ENCODE peak calls at places on chromosomes 12 and 14, in ten cellular contexts. One of them, this sample, is unnamed.

GRCh38 chr12:47832263-47832933 is 12.7 kb upstream of the HDAC7 start:
- DNase-seq in adrenal gland: peak; percentile 11
- DNase-seq in stimulated activated CD8-positive, alpha-beta memory T cell treated with anti-CD3 and anti-CD28 coated beads, Interleukin-15, amount 100 ng/mL, for 4 hours: no peak
- DNase-seq in ELF-1: no peak
- DNase-seq in ecto neural progenitor cell: no peak
- DNase-seq in anterior cingulate cortex: no peak
- DNase-seq in ELR: no peak
- DNase-seq in AG20443: no peak
- DNase-seq in T-helper 2 cell: peak; percentile 16
- DNase-seq in heart left ventricle: no peak
- DNase-seq in this sample: no peak

GRCh38 chr12:57229041-57229633 is 374 bp upstream of the SHMT2 start:
- DNase-seq in adrenal gland: no peak
- DNase-seq in stimulated activated CD8-positive, alpha-beta memory T cell treated with anti-CD3 and anti-CD28 coated beads, Interleukin-15, amount 100 ng/mL, for 4 hours: no peak
- DNase-seq in ELF-1: no peak
- DNase-seq in ecto neural progenitor cell: no peak
- DNase-seq in anterior cingulate cortex: no peak
- DNase-seq in ELR: peak; percentile 43
- DNase-seq in AG20443: no peak
- DNase-seq in T-helper 2 cell: no peak
- DNase-seq in heart left ventricle: no peak
- DNase-seq in this sample: no peak

GRCh38 chr12:126773012-126773411 is 1494.0 kb upstream of the TMEM132C start:
- DNase-seq in adrenal gland: no peak
- DNase-seq in stimulated activated CD8-positive, alpha-beta memory T cell treated with anti-CD3 and anti-CD28 coated beads, Interleukin-15, amount 100 ng/mL, for 4 hours: no peak
- DNase-seq in ELF-1: no peak
- DNase-seq in ecto neural progenitor cell: no peak
- DNase-seq in anterior cingulate cortex: no peak
- DNase-seq in ELR: no peak
- DNase-seq in AG20443: no peak
- DNase-seq in T-helper 2 cell: no peak
- DNase-seq in heart left ventricle: no peak
- DNase-seq in this sample: no peak

GRCh38 chr14:37195327-37195726 is 2.4 kb upstream of the MIPOL1 start:
- DNase-seq in adrenal gland: no peak
- DNase-seq in stimulated activated CD8-positive, alpha-beta memory T cell treated with anti-CD3 and anti-CD28 coated beads, Interleukin-15, amount 100 ng/mL, for 4 hours: no peak
- DNase-seq in ELF-1: no peak
- DNase-seq in ecto neural progenitor cell: no peak
- DNase-seq in anterior cingulate cortex: no peak
- DNase-seq in ELR: peak; percentile 88
- DNase-seq in AG20443: no peak
- DNase-seq in T-helper 2 cell: no peak
- DNase-seq in heart left ventricle: no peak
- DNase-seq in this sample: no peak

GRCh38 chr12:13945641-13946040 is 35.8 kb downstream of the GRIN2B start:
- DNase-seq in adrenal gland: no peak
- DNase-seq in stimulated activated CD8-positive, alpha-beta memory T cell treated with anti-CD3 and anti-CD28 coated beads, Interleukin-15, amount 100 ng/mL, for 4 hours: no peak
- DNase-seq in ELF-1: no peak
- DNase-seq in ecto neural progenitor cell: no peak
- DNase-seq in anterior cingulate cortex: no peak
- DNase-seq in ELR: no peak
- DNase-seq in AG20443: no peak
- DNase-seq in T-helper 2 cell: no peak
- DNase-seq in heart left ventricle: no peak
- DNase-seq in this sample: no peak

GRCh38 chr12:4243098-4243795 is 30.3 kb upstream of the CCND2 start:
- DNase-seq in adrenal gland: no peak
- DNase-seq in stimulated activated CD8-positive, alpha-beta memory T cell treated with anti-CD3 and anti-CD28 coated beads, Interleukin-15, amount 100 ng/mL, for 4 hours: no peak
- DNase-seq in ELF-1: no peak
- DNase-seq in ecto neural progenitor cell: peak; percentile 36
- DNase-seq in anterior cingulate cortex: no peak
- DNase-seq in ELR: no peak
- DNase-seq in AG20443: no peak
- DNase-seq in T-helper 2 cell: no peak
- DNase-seq in heart left ventricle: no peak
- DNase-seq in this sample: no peak

GRCh38 chr14:69582207-69582606 is 7.5 kb upstream of the CCDC177 start:
- DNase-seq in adrenal gland: no peak
- DNase-seq in stimulated activated CD8-positive, alpha-beta memory T cell treated with anti-CD3 and anti-CD28 coated beads, Interleukin-15, amount 100 ng/mL, for 4 hours: no peak
- DNase-seq in ELF-1: no peak
- DNase-seq in ecto neural progenitor cell: no peak
- DNase-seq in anterior cingulate cortex: no peak
- DNase-seq in ELR: peak; percentile 65
- DNase-seq in AG20443: no peak
- DNase-seq in T-helper 2 cell: no peak
- DNase-seq in heart left ventricle: no peak
- DNase-seq in this sample: no peak

GRCh38 chr12:19972325-19973288 is 395.7 kb upstream of the PDE3A start:
- DNase-seq in adrenal gland: no peak
- DNase-seq in stimulated activated CD8-positive, alpha-beta memory T cell treated with anti-CD3 and anti-CD28 coated beads, Interleukin-15, amount 100 ng/mL, for 4 hours: no peak
- DNase-seq in ELF-1: peak; percentile 61
- DNase-seq in ecto neural progenitor cell: no peak
- DNase-seq in anterior cingulate cortex: no peak
- DNase-seq in ELR: no peak
- DNase-seq in AG20443: no peak
- DNase-seq in T-helper 2 cell: no peak
- DNase-seq in heart left ventricle: no peak
- DNase-seq in this sample: no peak

GRCh38 chr14:81453166-81453766 is 53.1 kb upstream of the STON2 start:
- DNase-seq in adrenal gland: peak; percentile 51
- DNase-seq in stimulated activated CD8-positive, alpha-beta memory T cell treated with anti-CD3 and anti-CD28 coated beads, Interleukin-15, amount 100 ng/mL, for 4 hours: peak; percentile 25
- DNase-seq in ELF-1: peak; percentile 34
- DNase-seq in ecto neural progenitor cell: no peak
- DNase-seq in anterior cingulate cortex: no peak
- DNase-seq in ELR: peak; percentile 57
- DNase-seq in AG20443: peak; percentile 67
- DNase-seq in T-helper 2 cell: peak; percentile 15
- DNase-seq in heart left ventricle: no peak
- DNase-seq in this sample: peak; percentile 21

GRCh38 chr12:122870867-122871664 is 24.9 kb downstream of the VPS37B start:
- DNase-seq in adrenal gland: peak; percentile 76
- DNase-seq in stimulated activated CD8-positive, alpha-beta memory T cell treated with anti-CD3 and anti-CD28 coated beads, Interleukin-15, amount 100 ng/mL, for 4 hours: no peak
- DNase-seq in ELF-1: peak; percentile 68
- DNase-seq in ecto neural progenitor cell: no peak
- DNase-seq in anterior cingulate cortex: no peak
- DNase-seq in ELR: no peak
- DNase-seq in AG20443: peak; percentile 58
- DNase-seq in T-helper 2 cell: no peak
- DNase-seq in heart left ventricle: peak; percentile 62
- DNase-seq in this sample: no peak

GRCh38 chr14:99226687-99227086 is 45.3 kb downstream of the BCL11B start:
- DNase-seq in adrenal gland: no peak
- DNase-seq in stimulated activated CD8-positive, alpha-beta memory T cell treated with anti-CD3 and anti-CD28 coated beads, Interleukin-15, amount 100 ng/mL, for 4 hours: no peak
- DNase-seq in ELF-1: no peak
- DNase-seq in ecto neural progenitor cell: no peak
- DNase-seq in anterior cingulate cortex: no peak
- DNase-seq in ELR: no peak
- DNase-seq in AG20443: no peak
- DNase-seq in T-helper 2 cell: no peak
- DNase-seq in heart left ventricle: no peak
- DNase-seq in this sample: no peak

GRCh38 chr14:44961151-44961729 is 507 bp downstream of the KLHL28 start:
- DNase-seq in adrenal gland: peak; percentile 75
- DNase-seq in stimulated activated CD8-positive, alpha-beta memory T cell treated with anti-CD3 and anti-CD28 coated beads, Interleukin-15, amount 100 ng/mL, for 4 hours: peak; percentile 28
- DNase-seq in ELF-1: peak; percentile 26
- DNase-seq in ecto neural progenitor cell: peak; percentile 60
- DNase-seq in anterior cingulate cortex: peak; percentile 7
- DNase-seq in ELR: peak; percentile 71
- DNase-seq in AG20443: peak; percentile 66
- DNase-seq in T-helper 2 cell: peak; percentile 59
- DNase-seq in heart left ventricle: peak; percentile 76
- DNase-seq in this sample: peak; percentile 47

GRCh38 chr14:51996148-51996746 is 6.9 kb downstream of the RTRAF start:
- DNase-seq in adrenal gland: no peak
- DNase-seq in stimulated activated CD8-positive, alpha-beta memory T cell treated with anti-CD3 and anti-CD28 coated beads, Interleukin-15, amount 100 ng/mL, for 4 hours: no peak
- DNase-seq in ELF-1: no peak
- DNase-seq in ecto neural progenitor cell: no peak
- DNase-seq in anterior cingulate cortex: no peak
- DNase-seq in ELR: peak; percentile 58
- DNase-seq in AG20443: no peak
- DNase-seq in T-helper 2 cell: no peak
- DNase-seq in heart left ventricle: no peak
- DNase-seq in this sample: no peak

GRCh38 chr12:76266797-76267196 is 81.4 kb downstream of the BBS10 start:
- DNase-seq in adrenal gland: peak; percentile 25
- DNase-seq in stimulated activated CD8-positive, alpha-beta memory T cell treated with anti-CD3 and anti-CD28 coated beads, Interleukin-15, amount 100 ng/mL, for 4 hours: no peak
- DNase-seq in ELF-1: peak; percentile 13
- DNase-seq in ecto neural progenitor cell: no peak
- DNase-seq in anterior cingulate cortex: peak; percentile 2
- DNase-seq in ELR: peak; percentile 86
- DNase-seq in AG20443: peak; percentile 87
- DNase-seq in T-helper 2 cell: no peak
- DNase-seq in heart left ventricle: no peak
- DNase-seq in this sample: no peak

GRCh38 chr12:108694812-108695278 is 36.5 kb downstream of the CORO1C start:
- DNase-seq in adrenal gland: no peak
- DNase-seq in stimulated activated CD8-positive, alpha-beta memory T cell treated with anti-CD3 and anti-CD28 coated beads, Interleukin-15, amount 100 ng/mL, for 4 hours: no peak
- DNase-seq in ELF-1: no peak
- DNase-seq in ecto neural progenitor cell: no peak
- DNase-seq in anterior cingulate cortex: no peak
- DNase-seq in ELR: peak; percentile 82
- DNase-seq in AG20443: no peak
- DNase-seq in T-helper 2 cell: no peak
- DNase-seq in heart left ventricle: no peak
- DNase-seq in this sample: no peak

GRCh38 chr14:65501328-65501727 is 88.8 kb downstream of the FUT8 start:
- DNase-seq in adrenal gland: no peak
- DNase-seq in stimulated activated CD8-positive, alpha-beta memory T cell treated with anti-CD3 and anti-CD28 coated beads, Interleukin-15, amount 100 ng/mL, for 4 hours: no peak
- DNase-seq in ELF-1: no peak
- DNase-seq in ecto neural progenitor cell: no peak
- DNase-seq in anterior cingulate cortex: no peak
- DNase-seq in ELR: peak; percentile 17
- DNase-seq in AG20443: peak; percentile 9
- DNase-seq in T-helper 2 cell: no peak
- DNase-seq in heart left ventricle: no peak
- DNase-seq in this sample: no peak

GRCh38 chr14:39229222-39229543 is 4.5 kb upstream of the MIA2 start:
- DNase-seq in adrenal gland: no peak
- DNase-seq in stimulated activated CD8-positive, alpha-beta memory T cell treated with anti-CD3 and anti-CD28 coated beads, Interleukin-15, amount 100 ng/mL, for 4 hours: peak; percentile 23
- DNase-seq in ELF-1: no peak
- DNase-seq in ecto neural progenitor cell: no peak
- DNase-seq in anterior cingulate cortex: no peak
- DNase-seq in ELR: peak; percentile 39
- DNase-seq in AG20443: peak; percentile 44
- DNase-seq in T-helper 2 cell: no peak
- DNase-seq in heart left ventricle: no peak
- DNase-seq in this sample: no peak

GRCh38 chr12:3968523-3968922 is 95.3 kb upstream of the PARP11 start:
- DNase-seq in adrenal gland: no peak
- DNase-seq in stimulated activated CD8-positive, alpha-beta memory T cell treated with anti-CD3 and anti-CD28 coated beads, Interleukin-15, amount 100 ng/mL, for 4 hours: no peak
- DNase-seq in ELF-1: no peak
- DNase-seq in ecto neural progenitor cell: no peak
- DNase-seq in anterior cingulate cortex: no peak
- DNase-seq in ELR: no peak
- DNase-seq in AG20443: no peak
- DNase-seq in T-helper 2 cell: no peak
- DNase-seq in heart left ventricle: no peak
- DNase-seq in this sample: no peak

GRCh38 chr12:106914796-106915634 is 40.7 kb upstream of the TMEM263 start:
- DNase-seq in adrenal gland: no peak
- DNase-seq in stimulated activated CD8-positive, alpha-beta memory T cell treated with anti-CD3 and anti-CD28 coated beads, Interleukin-15, amount 100 ng/mL, for 4 hours: no peak
- DNase-seq in ELF-1: no peak
- DNase-seq in ecto neural progenitor cell: no peak
- DNase-seq in anterior cingulate cortex: no peak
- DNase-seq in ELR: no peak
- DNase-seq in AG20443: no peak
- DNase-seq in T-helper 2 cell: no peak
- DNase-seq in heart left ventricle: no peak
- DNase-seq in this sample: no peak

GRCh38 chr14:74614508-74615495 is 2.8 kb upstream of the LTBP2 start:
- DNase-seq in adrenal gland: no peak
- DNase-seq in stimulated activated CD8-positive, alpha-beta memory T cell treated with anti-CD3 and anti-CD28 coated beads, Interleukin-15, amount 100 ng/mL, for 4 hours: no peak
- DNase-seq in ELF-1: no peak
- DNase-seq in ecto neural progenitor cell: no peak
- DNase-seq in anterior cingulate cortex: no peak
- DNase-seq in ELR: no peak
- DNase-seq in AG20443: no peak
- DNase-seq in T-helper 2 cell: no peak
- DNase-seq in heart left ventricle: no peak
- DNase-seq in this sample: no peak

GRCh38 chr12:47939009-47939601 is 24.3 kb upstream of the TMEM106C start:
- DNase-seq in adrenal gland: peak; percentile 50
- DNase-seq in stimulated activated CD8-positive, alpha-beta memory T cell treated with anti-CD3 and anti-CD28 coated beads, Interleukin-15, amount 100 ng/mL, for 4 hours: no peak
- DNase-seq in ELF-1: no peak
- DNase-seq in ecto neural progenitor cell: peak; percentile 22
- DNase-seq in anterior cingulate cortex: no peak
- DNase-seq in ELR: no peak
- DNase-seq in AG20443: no peak
- DNase-seq in T-helper 2 cell: no peak
- DNase-seq in heart left ventricle: no peak
- DNase-seq in this sample: no peak

GRCh38 chr12:27382126-27382795 is 49.6 kb downstream of the BMAL2 start:
- DNase-seq in adrenal gland: no peak
- DNase-seq in stimulated activated CD8-positive, alpha-beta memory T cell treated with anti-CD3 and anti-CD28 coated beads, Interleukin-15, amount 100 ng/mL, for 4 hours: no peak
- DNase-seq in ELF-1: no peak
- DNase-seq in ecto neural progenitor cell: no peak
- DNase-seq in anterior cingulate cortex: no peak
- DNase-seq in ELR: peak; percentile 37
- DNase-seq in AG20443: peak; percentile 22
- DNase-seq in T-helper 2 cell: no peak
- DNase-seq in heart left ventricle: no peak
- DNase-seq in this sample: no peak

GRCh38 chr12:105400227-105400626 is 69.7 kb downstream of the C12orf75 start:
- DNase-seq in adrenal gland: no peak
- DNase-seq in stimulated activated CD8-positive, alpha-beta memory T cell treated with anti-CD3 and anti-CD28 coated beads, Interleukin-15, amount 100 ng/mL, for 4 hours: no peak
- DNase-seq in ELF-1: no peak
- DNase-seq in ecto neural progenitor cell: no peak
- DNase-seq in anterior cingulate cortex: no peak
- DNase-seq in ELR: no peak
- DNase-seq in AG20443: no peak
- DNase-seq in T-helper 2 cell: no peak
- DNase-seq in heart left ventricle: no peak
- DNase-seq in this sample: no peak

GRCh38 chr12:43840338-43840737 is 4.5 kb downstream of the TMEM117 start:
- DNase-seq in adrenal gland: no peak
- DNase-seq in stimulated activated CD8-positive, alpha-beta memory T cell treated with anti-CD3 and anti-CD28 coated beads, Interleukin-15, amount 100 ng/mL, for 4 hours: no peak
- DNase-seq in ELF-1: no peak
- DNase-seq in ecto neural progenitor cell: no peak
- DNase-seq in anterior cingulate cortex: no peak
- DNase-seq in ELR: no peak
- DNase-seq in AG20443: no peak
- DNase-seq in T-helper 2 cell: no peak
- DNase-seq in heart left ventricle: no peak
- DNase-seq in this sample: no peak

GRCh38 chr14:23694085-23694975 is 58.2 kb downstream of the DHRS2 start:
- DNase-seq in adrenal gland: peak; percentile 26
- DNase-seq in stimulated activated CD8-positive, alpha-beta memory T cell treated with anti-CD3 and anti-CD28 coated beads, Interleukin-15, amount 100 ng/mL, for 4 hours: no peak
- DNase-seq in ELF-1: peak; percentile 64
- DNase-seq in ecto neural progenitor cell: no peak
- DNase-seq in anterior cingulate cortex: no peak
- DNase-seq in ELR: no peak
- DNase-seq in AG20443: peak; percentile 17
- DNase-seq in T-helper 2 cell: no peak
- DNase-seq in heart left ventricle: no peak
- DNase-seq in this sample: no peak

GRCh38 chr12:116561181-116561821 is 2.1 kb downstream of the MAP1LC3B2 start:
- DNase-seq in adrenal gland: no peak
- DNase-seq in stimulated activated CD8-positive, alpha-beta memory T cell treated with anti-CD3 and anti-CD28 coated beads, Interleukin-15, amount 100 ng/mL, for 4 hours: no peak
- DNase-seq in ELF-1: no peak
- DNase-seq in ecto neural progenitor cell: no peak
- DNase-seq in anterior cingulate cortex: no peak
- DNase-seq in ELR: no peak
- DNase-seq in AG20443: no peak
- DNase-seq in T-helper 2 cell: no peak
- DNase-seq in heart left ventricle: no peak
- DNase-seq in this sample: no peak

GRCh38 chr12:118981285-118982201 is at the start of gene SRRM4:
- DNase-seq in adrenal gland: no peak
- DNase-seq in stimulated activated CD8-positive, alpha-beta memory T cell treated with anti-CD3 and anti-CD28 coated beads, Interleukin-15, amount 100 ng/mL, for 4 hours: no peak
- DNase-seq in ELF-1: peak; percentile 92
- DNase-seq in ecto neural progenitor cell: peak; percentile 96
- DNase-seq in anterior cingulate cortex: peak; percentile 72
- DNase-seq in ELR: no peak
- DNase-seq in AG20443: peak; percentile 23
- DNase-seq in T-helper 2 cell: no peak
- DNase-seq in heart left ventricle: peak; percentile 58
- DNase-seq in this sample: no peak

GRCh38 chr12:65891219-65891618 is 66.9 kb downstream of the HMGA2 start:
- DNase-seq in adrenal gland: no peak
- DNase-seq in stimulated activated CD8-positive, alpha-beta memory T cell treated with anti-CD3 and anti-CD28 coated beads, Interleukin-15, amount 100 ng/mL, for 4 hours: no peak
- DNase-seq in ELF-1: no peak
- DNase-seq in ecto neural progenitor cell: no peak
- DNase-seq in anterior cingulate cortex: no peak
- DNase-seq in ELR: peak; percentile 73
- DNase-seq in AG20443: peak; percentile 39
- DNase-seq in T-helper 2 cell: no peak
- DNase-seq in heart left ventricle: no peak
- DNase-seq in this sample: no peak